ENCODE peak calls at places on chromosomes 4 and X, in ten cellular contexts. P is tibial nerve; H is caudate nucleus; I is coronary artery; T is MM.1S; W is PC-3; C is CD8-positive, alpha-beta T cell; B is K562; A is right atrium auricular region; S is left ventricle myocardium inferior. Y is an unnamed sample.
A peak's percentile ranks its signal among the peaks of the same experiment; 100 is the strongest.

GRCh38 chr4:87677731-87678130 is 27.7 kb downstream of the DMP1 start:
- DNase-seq in P (peak; percentile 26), H (no peak), I (no peak), T (peak; percentile 58), W (no peak), C (no peak), B (no peak), A (no peak), S (peak; percentile 43), Y (no peak)

GRCh38 chr4:66688674-66689073 is 856.6 kb downstream of the CENPC start:
- DNase-seq in P (no peak), H (no peak), I (no peak), T (peak; percentile 27), W (peak; percentile 67), C (no peak), B (no peak), A (no peak), S (no peak), Y (no peak)

GRCh38 chr4:27315625-27316024 is 455.0 kb downstream of the STIM2 start:
- DNase-seq in P (no peak), H (no peak), I (no peak), T (no peak), W (no peak), C (no peak), B (no peak), A (no peak), S (no peak), Y (no peak)

GRCh38 chr4:40196260-40196659 is 571 bp upstream of the RHOH start:
- DNase-seq in P (no peak), H (no peak), I (no peak), T (peak; percentile 89), W (no peak), C (no peak), B (no peak), A (no peak), S (no peak), Y (no peak)

GRCh38 chr4:109010534-109010933 is 247.7 kb upstream of the ETNPPL start:
- DNase-seq in P (no peak), H (no peak), I (no peak), T (no peak), W (no peak), C (no peak), B (no peak), A (no peak), S (no peak), Y (no peak)

GRCh38 chrX:40524423-40524822 is 56.3 kb upstream of the ATP6AP2 start:
- DNase-seq in P (no peak), H (no peak), I (no peak), T (no peak), W (no peak), C (no peak), B (no peak), A (no peak), S (no peak), Y (no peak)

GRCh38 chr4:105620640-105621323 is 68.4 kb downstream of the ARHGEF38 start:
- DNase-seq in P (no peak), H (no peak), I (no peak), T (no peak), W (peak; percentile 84), C (no peak), B (no peak), A (no peak), S (no peak), Y (no peak)

GRCh38 chr4:142719854-142720541 is 126.1 kb downstream of the INPP4B start:
- DNase-seq in P (no peak), H (no peak), I (no peak), T (peak; percentile 28), W (peak; percentile 93), C (no peak), B (no peak), A (no peak), S (no peak), Y (no peak)

GRCh38 chrX:817759-818158 is 187.2 kb downstream of the SHOX start:
- DNase-seq in P (no peak), H (no peak), I (no peak), T (no peak), W (no peak), C (no peak), B (no peak), A (no peak), S (no peak), Y (no peak)

GRCh38 chr4:7736436-7737267 is 203.0 kb downstream of the AFAP1 start:
- DNase-seq in P (no peak), H (no peak), I (no peak), T (no peak), W (peak; percentile 50), C (no peak), B (no peak), A (no peak), S (peak; percentile 11), Y (no peak)

GRCh38 chrX:133254666-133255065 is 36.5 kb upstream of the TFDP3 start:
- DNase-seq in P (no peak), H (no peak), I (no peak), T (no peak), W (peak; percentile 81), C (no peak), B (no peak), A (no peak), S (no peak), Y (no peak)

GRCh38 chrX:154411981-154412340 is 622 bp downstream of the TAFAZZIN start:
- DNase-seq in P (peak; percentile 42), H (peak; percentile 48), I (no peak), T (peak; percentile 34), W (peak; percentile 58), C (no peak), B (peak; percentile 70), A (no peak), S (peak; percentile 65), Y (no peak)

GRCh38 chr4:89134775-89135319 is 23.5 kb downstream of the TIGD2 start:
- DNase-seq in P (no peak), H (no peak), I (no peak), T (no peak), W (no peak), C (no peak), B (no peak), A (no peak), S (no peak), Y (no peak)

GRCh38 chrX:71140440-71140839 is 4.2 kb upstream of the NLGN3 start:
- DNase-seq in P (no peak), H (no peak), I (no peak), T (no peak), W (no peak), C (no peak), B (no peak), A (no peak), S (no peak), Y (no peak)
- H3K27ac ChIP-seq in P (no peak overlapping the region), H (no peak overlapping the region), I (no peak overlapping the region), T (no peak overlapping the region), W (no peak overlapping the region), C (no peak overlapping the region), B (no peak overlapping the region), A (no peak overlapping the region), S (no peak overlapping the region), Y (no peak overlapping the region)

GRCh38 chr4:36303430-36304137 is 22.2 kb downstream of the DTHD1 start:
- DNase-seq in P (no peak), H (no peak), I (no peak), T (no peak), W (no peak), C (no peak), B (no peak), A (no peak), S (no peak), Y (no peak)
- H3K27ac ChIP-seq in P (no peak overlapping the region), H (no peak overlapping the region), I (no peak overlapping the region), T (no peak overlapping the region), W (no peak overlapping the region), C (no peak overlapping the region), B (no peak overlapping the region), A (no peak overlapping the region), S (no peak overlapping the region), Y (no peak overlapping the region)

GRCh38 chr4:1307951-1308735 is 18.5 kb downstream of the MAEA start:
- DNase-seq in P (no peak), H (no peak), I (no peak), T (no peak), W (no peak), C (no peak), B (no peak), A (no peak), S (no peak), Y (no peak)

GRCh38 chr4:1309261-1310010 is 19.7 kb downstream of the MAEA start:
- DNase-seq in P (peak; percentile 81), H (peak; percentile 87), I (peak; percentile 95), T (no peak), W (no peak), C (no peak), B (peak; percentile 90), A (peak; percentile 88), S (peak; percentile 86), Y (peak; percentile 88)

GRCh38 chr4:1302159-1302558 is 12.5 kb downstream of the MAEA start:
- DNase-seq in P (no peak), H (no peak), I (no peak), T (no peak), W (no peak), C (no peak), B (no peak), A (no peak), S (no peak), Y (no peak)

GRCh38 chr4:1305261-1305711 is 15.6 kb downstream of the MAEA start:
- DNase-seq in P (no peak), H (no peak), I (no peak), T (no peak), W (peak; percentile 60), C (no peak), B (no peak), A (no peak), S (no peak), Y (no peak)

DNA sequence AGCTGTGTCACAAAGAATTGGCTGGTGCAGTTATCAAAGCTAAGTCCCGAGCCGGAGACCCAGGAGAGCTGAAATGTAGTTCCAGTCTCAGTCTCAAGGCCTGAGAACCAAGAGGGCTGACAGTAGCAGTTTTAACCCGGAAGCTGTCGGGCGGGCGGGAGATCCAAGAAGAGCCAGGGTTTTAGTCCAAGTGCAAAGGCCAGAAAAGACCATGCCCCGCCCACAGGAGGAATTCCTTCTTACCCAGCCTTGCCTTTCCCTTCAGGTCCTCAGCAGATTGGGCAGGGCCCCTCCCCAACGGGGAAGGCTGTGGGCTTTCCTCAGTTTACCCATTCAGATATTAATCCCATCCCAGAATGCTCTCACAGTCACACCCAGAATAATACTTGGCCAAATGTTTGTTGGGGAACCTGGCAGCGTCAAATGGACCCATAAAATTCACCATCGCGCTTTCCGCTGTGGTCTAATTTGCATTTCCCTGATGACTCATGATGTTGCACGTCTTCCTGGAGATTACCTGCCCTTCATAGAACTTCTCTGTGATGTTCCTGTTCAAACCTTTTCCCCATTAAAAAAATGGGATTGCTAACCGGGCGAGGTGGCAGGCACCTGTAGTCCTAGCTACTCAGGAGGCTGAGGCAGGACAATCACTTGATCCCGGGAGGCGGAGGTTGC is 16.2 kb downstream of the MAEA start:
- DNase-seq in P (no peak), H (no peak), I (no peak), T (no peak), W (no peak), C (no peak), B (no peak), A (no peak), S (no peak), Y (no peak)
- H3K27ac ChIP-seq in P (no peak overlapping the region), H (no peak overlapping the region), I (no peak overlapping the region), T (no peak overlapping the region), W (no peak overlapping the region), C (no peak overlapping the region), B (peak overlapping the region; percentile 17), A (no peak overlapping the region), S (no peak overlapping the region), Y (no peak overlapping the region)

DNA sequence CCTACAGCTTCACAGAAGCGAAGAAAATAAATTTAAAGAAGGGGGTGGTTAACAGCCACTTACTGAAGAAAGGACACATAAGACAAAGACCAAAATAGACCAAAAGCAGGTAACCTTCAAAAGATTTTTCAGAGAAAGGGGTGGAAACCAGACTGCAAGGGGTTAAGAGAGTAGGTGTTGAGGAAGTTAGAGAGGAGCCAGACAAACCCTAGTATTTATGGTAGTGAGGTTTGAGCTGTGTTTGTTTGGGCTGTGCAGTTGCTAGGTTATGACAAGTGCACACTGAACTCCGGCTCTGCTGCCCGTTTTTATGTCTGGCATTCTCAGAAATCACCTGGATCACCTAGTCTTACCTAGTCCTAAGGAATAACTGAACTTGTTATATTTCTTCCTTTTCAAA is 22.8 kb upstream of the G3BP2 start:
- DNase-seq in P (no peak), H (no peak), I (no peak), T (no peak), W (no peak), C (peak; percentile 24), B (no peak), A (no peak), S (no peak), Y (no peak)
- H3K27ac ChIP-seq in P (no peak overlapping the region), H (no peak overlapping the region), I (no peak overlapping the region), T (no peak overlapping the region), W (no peak overlapping the region), C (peak overlapping the region; percentile 47), B (no peak overlapping the region), A (peak overlapping the region; percentile 45), S (peak overlapping the region; percentile 48), Y (no peak overlapping the region)

Y was measured in substantia nigra.